ENCODE peak calls at places on chromosomes 2 and 18, in four cellular contexts. I, G, Q and J are unnamed samples.

GRCh38 chr2:219544567-219544966 is 739 bp downstream of the TMEM198 start:
- DNase-seq in I (no peak), G (no peak), Q (no peak), J (no peak)

GRCh38 chr2:172434821-172435607 is 7.6 kb downstream of the ITGA6 start:
- DNase-seq in I (no peak), G (no peak), Q (no peak), J (no peak)

GRCh38 chr2:201781583-201782051 is 884 bp upstream of the ALS2 start:
- DNase-seq in I (no peak), G (no peak), Q (no peak), J (no peak)

GRCh38 chr2:240149943-240150784 is 9.7 kb upstream of the OTOS start:
- DNase-seq in I (peak), G (no peak), Q (peak), J (no peak)

GRCh38 chr2:73063909-73064875 is 7.3 kb downstream of the SFXN5 start:
- DNase-seq in I (no peak), G (no peak), Q (peak), J (no peak)

GRCh38 chr2:217512259-217512658 is 490.5 kb downstream of the TNS1 start:
- DNase-seq in I (no peak), G (no peak), Q (no peak), J (no peak)

GRCh38 chr2:150693556-150693955 is 206.1 kb upstream of the RND3 start:
- DNase-seq in I (no peak), G (no peak), Q (no peak), J (no peak)

GRCh38 chr2:68879296-68879695 is 8.1 kb upstream of the BMP10 start:
- DNase-seq in I (no peak), G (no peak), Q (no peak), J (no peak)

DNA sequence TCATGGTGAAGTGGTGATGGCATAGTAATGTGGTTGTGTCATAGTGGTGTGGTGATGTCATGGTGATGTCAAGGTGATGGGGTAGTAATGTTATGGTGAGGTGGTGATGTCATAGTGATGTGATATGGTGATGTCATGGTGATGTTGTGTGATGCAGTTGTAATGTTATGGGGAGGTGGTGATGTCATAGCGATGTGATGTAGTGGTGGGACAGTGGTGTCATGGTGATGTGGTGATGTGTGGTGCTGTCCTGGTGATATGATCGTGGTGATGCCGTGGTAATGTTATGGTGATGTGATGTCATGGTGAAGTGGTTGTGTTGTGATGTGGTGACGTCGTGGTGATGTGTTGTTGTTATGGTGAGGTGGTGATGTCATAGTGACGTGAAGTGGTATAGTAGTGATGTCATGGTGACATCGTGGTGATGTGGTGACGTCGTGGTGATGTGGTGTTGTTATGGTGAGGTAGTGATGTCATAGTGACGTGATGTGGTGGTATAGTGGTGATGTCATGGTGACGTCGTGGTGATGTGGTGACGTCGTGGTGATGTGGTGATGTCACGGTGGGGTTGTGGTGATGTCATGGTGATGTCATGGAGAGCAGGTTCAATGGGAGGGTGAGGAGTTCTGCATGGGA is 242.7 kb upstream of the MYT1L start:
- DNase-seq in I (peak), G (peak), Q (no peak), J (peak)
- TF ChIP-seq TAF1 in I (no peak), G (no peak), Q (no peak), J (no peak)

DNA sequence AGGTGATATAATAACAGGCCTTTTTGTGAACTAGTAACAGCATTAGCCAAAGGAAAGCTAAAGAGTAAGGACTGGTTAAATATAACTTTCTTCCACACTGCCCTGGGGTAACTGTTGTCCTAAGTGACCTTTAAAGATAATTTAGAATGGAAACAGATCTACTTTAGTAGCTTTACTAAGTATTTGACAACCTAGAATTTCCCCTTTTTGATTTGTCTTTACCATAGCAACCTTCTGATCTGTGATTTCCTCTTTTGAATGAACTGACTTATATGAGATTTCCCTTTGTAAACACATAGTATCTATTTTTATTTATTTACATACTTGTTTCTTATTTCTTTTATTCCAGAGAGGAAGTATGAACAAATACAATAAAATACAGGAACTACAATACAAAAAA is 10.5 kb upstream of the KLF7 start:
- DNase-seq in I (no peak), G (no peak), Q (no peak), J (no peak)
- TF ChIP-seq SRF in I (no peak), G (no peak), Q (no peak), J (no peak)

DNA sequence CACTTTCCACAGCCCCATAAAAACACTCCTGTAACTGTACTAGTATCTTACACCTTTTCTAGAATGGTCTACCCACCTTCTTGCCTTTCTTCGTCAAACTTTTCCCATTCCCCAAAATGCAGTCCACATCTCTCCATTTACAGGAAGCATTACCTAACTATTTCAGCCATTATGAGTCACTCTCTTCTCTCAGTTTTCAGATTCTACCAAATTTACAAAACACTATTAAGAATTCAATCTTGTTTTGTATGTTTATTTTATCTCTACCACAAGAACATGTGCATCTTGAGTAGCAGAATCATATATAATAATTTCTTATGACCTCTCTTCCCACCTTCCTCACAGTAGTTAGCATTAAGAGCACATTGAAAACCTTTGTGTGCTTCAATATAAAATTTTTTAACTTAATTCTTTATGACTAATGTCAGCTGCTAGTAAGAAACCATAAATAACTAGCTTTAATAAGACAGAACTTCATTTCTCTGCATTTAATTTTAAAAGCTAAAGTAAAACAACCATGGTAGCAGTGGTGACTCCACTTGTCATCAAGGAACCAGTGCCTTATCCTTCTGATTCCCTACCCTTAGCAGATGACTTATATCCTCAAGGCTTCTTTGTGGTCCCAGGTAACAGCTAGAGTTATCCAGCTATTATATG is 56.6 kb upstream of the MAP2 start:
- DNase-seq in I (no peak), G (no peak), Q (no peak), J (no peak)
- TF ChIP-seq TAF1 in I (no peak), G (no peak), Q (no peak), J (no peak)

GRCh38 chr2:205658068-205658467 is 24.2 kb upstream of the NRP2 start:
- DNase-seq in I (no peak), G (no peak), Q (no peak), J (no peak)

GRCh38 chr2:205662389-205662965 is 19.8 kb upstream of the NRP2 start:
- DNase-seq in I (no peak), G (no peak), Q (no peak), J (no peak)

GRCh38 chr2:205658572-205658971 is 23.7 kb upstream of the NRP2 start:
- DNase-seq in I (no peak), G (no peak), Q (no peak), J (no peak)

GRCh38 chr2:205659922-205660321 is 22.4 kb upstream of the NRP2 start:
- DNase-seq in I (no peak), G (no peak), Q (no peak), J (peak)

GRCh38 chr2:205660521-205661124 is 21.7 kb upstream of the NRP2 start:
- DNase-seq in I (no peak), G (no peak), Q (no peak), J (no peak)
- TF ChIP-seq SRF in I (no peak), G (no peak), Q (no peak), J (no peak)

GRCh38 chr18:79859314-79859713 is 61.6 kb downstream of the KCNG2 start:
- DNase-seq in I (no peak), G (no peak), Q (no peak), J (no peak)
- TF ChIP-seq TAF1 in I (no peak), G (no peak), Q (no peak), J (no peak)

GRCh38 chr18:42929857-42930256 is 185.6 kb downstream of the RIT2 start:
- DNase-seq in I (no peak), G (no peak), Q (no peak), J (no peak)

GRCh38 chr18:42937434-42937833 is 178.1 kb downstream of the RIT2 start:
- DNase-seq in I (no peak), G (no peak), Q (no peak), J (no peak)

GRCh38 chr18:42936289-42936688 is 179.2 kb downstream of the RIT2 start:
- DNase-seq in I (no peak), G (peak), Q (no peak), J (no peak)

GRCh38 chr18:42929181-42929580 is 186.3 kb downstream of the RIT2 start:
- DNase-seq in I (no peak), G (no peak), Q (no peak), J (no peak)

DNA sequence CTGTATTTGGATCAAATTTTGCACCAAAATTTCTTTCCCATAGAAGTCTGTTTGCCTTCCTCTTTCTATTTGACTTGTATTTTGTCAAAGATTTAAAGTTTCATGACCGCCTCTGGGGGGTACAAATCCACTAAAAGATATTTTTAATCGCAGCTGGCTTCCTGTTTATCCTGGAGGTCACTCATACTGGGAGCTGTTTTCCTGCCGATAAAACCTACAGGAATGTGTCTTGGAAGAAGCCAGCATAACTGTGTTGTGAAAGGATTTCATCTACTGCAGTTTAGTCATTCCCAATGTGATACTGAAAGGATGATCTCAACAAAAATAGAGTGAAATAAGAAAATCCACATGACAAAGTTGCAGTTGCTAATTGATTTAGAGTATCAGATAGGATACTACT is 184.0 kb downstream of the RIT2 start:
- DNase-seq in I (no peak), G (no peak), Q (no peak), J (no peak)
- TF ChIP-seq SRF in I (no peak), G (no peak), Q (no peak), J (no peak)

GRCh38 chr2:8743261-8743660 is 61.4 kb downstream of the ID2 start:
- DNase-seq in I (no peak), G (no peak), Q (no peak), J (no peak)
- TF ChIP-seq TAF1 in I (no peak), G (no peak), Q (no peak), J (no peak)

DNA sequence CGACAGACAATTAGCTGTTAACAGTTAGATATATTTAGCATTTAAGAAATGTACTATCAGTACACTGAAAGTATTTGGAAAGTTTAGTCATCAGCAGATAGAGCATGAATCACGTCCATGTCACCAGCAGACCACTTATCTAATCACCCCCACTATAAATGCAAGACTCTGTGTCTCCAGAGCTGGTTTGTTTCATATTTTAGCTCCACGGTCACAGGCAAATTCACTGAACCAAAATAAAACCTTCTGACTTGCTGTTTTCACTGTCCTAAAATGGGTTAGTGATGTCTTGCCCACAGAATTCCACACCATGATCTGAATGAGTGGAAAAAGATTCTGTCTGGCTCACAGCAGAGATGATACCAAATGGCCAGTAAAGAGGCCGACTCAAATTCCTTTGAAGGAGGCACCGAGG is 64.9 kb downstream of the CDH2 start:
- DNase-seq in I (no peak), G (no peak), Q (no peak), J (no peak)
- TF ChIP-seq SRF in I (no peak), G (no peak), Q (no peak), J (no peak)